ENCODE peak calls at places on chromosomes 12 and 14, in six cellular contexts. A is WERI-Rb-1, W is NCI-H345, V is A172, E is KBM-7, D is NCI-H1092. S is an unnamed sample.

GRCh38 chr14:37594916-37595808 is at the start of the genes FOXA1 and TTC6:
- DNase-seq in D (peak), W (peak), E (peak), V (no peak), A (peak), S (peak)

GRCh38 chr12:58564721-58565120 is 355.6 kb downstream of the LRIG3 start:
- DNase-seq in V (no peak), A (no peak), E (no peak), W (no peak), D (no peak), S (no peak)

GRCh38 chr14:95132732-95133131 is 24.6 kb downstream of the DICER1 start:
- DNase-seq in A (no peak), V (no peak), W (no peak), D (no peak), E (no peak), S (no peak)

GRCh38 chr12:19220205-19220604 is 90.7 kb downstream of the PLEKHA5 start:
- DNase-seq in E (no peak), A (no peak), W (no peak), V (peak), D (no peak), S (no peak)

GRCh38 chr12:41967668-41968649 is 176.7 kb downstream of the GXYLT1 start:
- DNase-seq in W (no peak), D (no peak), V (peak), E (no peak), A (peak), S (no peak)

GRCh38 chr12:49057888-49058287 is 2.7 kb downstream of the KMT2D start:
- DNase-seq in E (peak), V (no peak), A (no peak), D (no peak), W (no peak), S (no peak)

GRCh38 chr14:89501381-89501780 is 84.3 kb upstream of the FOXN3 start:
- DNase-seq in V (no peak), E (no peak), A (no peak), D (no peak), W (no peak), S (no peak)

GRCh38 chr14:104424406-104425072 is 155.0 kb upstream of the C14orf180 start:
- DNase-seq in D (peak), E (no peak), W (peak), V (no peak), A (no peak), S (peak)

GRCh38 chr12:52434096-52434733 is at the start of gene KRT75:
- DNase-seq in E (no peak), D (no peak), A (no peak), W (no peak), V (peak), S (no peak)

GRCh38 chr12:25868193-25868592 is 90.3 kb upstream of the RASSF8 start:
- DNase-seq in A (no peak), W (no peak), E (no peak), D (no peak), V (no peak), S (no peak)

GRCh38 chr14:61607570-61608244 is 87.6 kb upstream of the HIF1A start:
- DNase-seq in E (no peak), D (no peak), V (no peak), A (no peak), W (peak), S (peak)

GRCh38 chr12:54037360-54038259 is 4.8 kb downstream of the HOXC5 start:
- DNase-seq in D (no peak), V (no peak), A (peak), E (no peak), W (no peak), S (no peak)

GRCh38 chr12:120292661-120293531 is at the start of gene RNU4-1:
- DNase-seq in V (peak), E (peak), A (peak), W (peak), D (peak), S (peak)

GRCh38 chr12:62694632-62695031 is 228.0 kb downstream of the MON2 start:
- DNase-seq in E (no peak), A (no peak), V (no peak), W (no peak), D (no peak), S (no peak)

GRCh38 chr12:94560416-94561221 is 89.7 kb downstream of the TMCC3 start:
- DNase-seq in E (no peak), W (peak), V (peak), A (no peak), D (no peak), S (no peak)

GRCh38 chr12:115437061-115437567 is 753.1 kb upstream of the TBX3 start:
- DNase-seq in A (no peak), E (no peak), V (no peak), D (no peak), W (peak), S (no peak)

GRCh38 chr14:67221248-67221981 is 19.8 kb upstream of the PALS1 start:
- DNase-seq in A (no peak), D (no peak), E (no peak), W (no peak), V (peak), S (no peak)

GRCh38 chr14:53979747-53980642 is 23.4 kb upstream of the BMP4 start:
- DNase-seq in A (no peak), E (no peak), D (no peak), W (no peak), V (peak), S (no peak)

GRCh38 chr12:530871-531270 is 71.1 kb downstream of the B4GALNT3 start:
- DNase-seq in E (no peak), V (no peak), D (no peak), A (peak), W (no peak), S (no peak)

GRCh38 chr12:59646636-59647035 is 50.8 kb downstream of the SLC16A7 start:
- DNase-seq in V (no peak), E (no peak), A (no peak), D (no peak), W (no peak), S (no peak)

GRCh38 chr14:58805057-58805456 is 167.3 kb downstream of the DACT1 start:
- DNase-seq in W (peak), V (no peak), D (no peak), A (no peak), E (no peak), S (no peak)

GRCh38 chr12:110349521-110350151 is 53.9 kb downstream of the ANAPC7 start:
- DNase-seq in V (no peak), A (no peak), E (peak), D (no peak), W (no peak), S (no peak)

GRCh38 chr12:11836282-11836963 is 186.9 kb downstream of the ETV6 start:
- DNase-seq in V (no peak), D (no peak), W (peak), A (no peak), E (peak), S (no peak)

GRCh38 chr12:124397807-124398577 is 103.1 kb downstream of the RFLNA start:
- DNase-seq in W (peak), E (peak), D (peak), V (no peak), A (no peak), S (no peak)

GRCh38 chr12:87467893-87468292 is 561.3 kb downstream of the C12orf50 start:
- DNase-seq in E (no peak), A (no peak), D (no peak), W (no peak), V (no peak), S (no peak)

S was measured in NCI-H1694.